ENCODE peak calls at places on chromosomes 1 and 21, in nine cellular contexts. P, S, Z, U, A, E, D, R and F are unnamed samples.

GRCh38 chr1:6485140-6485936 is 6.1 kb downstream of the PLEKHG5 start:
- DNase-seq in P (no peak), S (no peak), Z (no peak), U (peak; percentile 29), A (no peak), E (no peak), D (no peak), R (peak; percentile 67), F (no peak)

GRCh38 chr1:64150729-64151128 is 52.7 kb upstream of the UBE2U start:
- DNase-seq in P (no peak), S (no peak), Z (no peak), U (no peak), A (no peak), E (no peak), D (no peak), R (no peak), F (no peak)

GRCh38 chr21:26659181-26659580 is 86.1 kb upstream of the CYYR1 start:
- DNase-seq in P (no peak), S (no peak), Z (no peak), U (no peak), A (no peak), E (no peak), D (no peak), R (no peak), F (no peak)

GRCh38 chr1:197521118-197521739 is 253.2 kb downstream of the CRB1 start:
- DNase-seq in P (peak; percentile 3), S (peak; percentile 35), Z (no peak), U (peak; percentile 52), A (no peak), E (no peak), D (no peak), R (peak; percentile 51), F (no peak)

GRCh38 chr1:41855713-41856112 is 63.0 kb downstream of the HIVEP3 start:
- DNase-seq in P (no peak), S (no peak), Z (no peak), U (no peak), A (no peak), E (no peak), D (no peak), R (no peak), F (no peak)

GRCh38 chr1:230120949-230121381 is 53.9 kb downstream of the GALNT2 start:
- DNase-seq in P (no peak), S (peak; percentile 80), Z (no peak), U (no peak), A (no peak), E (no peak), D (no peak), R (peak; percentile 50), F (no peak)

GRCh38 chr1:113692342-113692741 is 66.9 kb downstream of the PHTF1 start:
- DNase-seq in P (no peak), S (no peak), Z (no peak), U (no peak), A (no peak), E (no peak), D (no peak), R (no peak), F (no peak)

GRCh38 chr1:176987016-176987415 is 177.5 kb downstream of the ASTN1 start:
- DNase-seq in P (no peak), S (no peak), Z (no peak), U (peak; percentile 42), A (no peak), E (no peak), D (no peak), R (no peak), F (no peak)

GRCh38 chr21:44508426-44508710 is 31.6 kb downstream of the KRTAP10-1 start:
- DNase-seq in P (no peak), S (no peak), Z (no peak), U (no peak), A (no peak), E (no peak), D (no peak), R (no peak), F (peak; percentile 6)

GRCh38 chr1:44276901-44277300 is 63.6 kb downstream of the DMAP1 start:
- DNase-seq in P (no peak), S (no peak), Z (no peak), U (peak; percentile 23), A (no peak), E (no peak), D (no peak), R (no peak), F (no peak)

GRCh38 chr1:238485062-238485905 is 594.6 kb upstream of the ZP4 start:
- DNase-seq in P (no peak), S (no peak), Z (no peak), U (peak; percentile 45), A (no peak), E (no peak), D (no peak), R (no peak), F (no peak)

GRCh38 chr1:8439015-8439702 is 121.2 kb downstream of the SLC45A1 start:
- DNase-seq in P (no peak), S (peak; percentile 83), Z (no peak), U (peak; percentile 81), A (peak; percentile 71), E (peak; percentile 34), D (no peak), R (peak; percentile 79), F (peak; percentile 87)

GRCh38 chr1:67685558-67686271 is 714 bp downstream of the GADD45A start:
- DNase-seq in P (peak; percentile 57), S (peak; percentile 29), Z (peak; percentile 39), U (peak; percentile 50), A (peak; percentile 17), E (peak; percentile 36), D (peak; percentile 58), R (peak; percentile 30), F (peak; percentile 60)

GRCh38 chr1:54172614-54173312 is 20.0 kb upstream of the CDCP2 start:
- DNase-seq in P (no peak), S (no peak), Z (no peak), U (peak; percentile 14), A (no peak), E (no peak), D (no peak), R (no peak), F (no peak)

GRCh38 chr1:53878492-53879105 is 11.0 kb downstream of the YIPF1 start:
- DNase-seq in P (no peak), S (peak; percentile 63), Z (no peak), U (peak; percentile 61), A (no peak), E (peak; percentile 25), D (no peak), R (no peak), F (no peak)

GRCh38 chr1:35931424-35932157 is 686 bp downstream of the AGO3 start:
- DNase-seq in P (no peak), S (no peak), Z (no peak), U (peak; percentile 14), A (no peak), E (no peak), D (no peak), R (no peak), F (peak; percentile 57)

GRCh38 chr1:6523566-6523965 is 30.7 kb downstream of the NOL9 start:
- DNase-seq in P (no peak), S (peak; percentile 6), Z (no peak), U (peak; percentile 54), A (no peak), E (no peak), D (no peak), R (peak; percentile 33), F (no peak)

GRCh38 chr1:226111865-226112395 is 49.4 kb downstream of the H3-3A start:
- DNase-seq in P (no peak), S (no peak), Z (no peak), U (no peak), A (no peak), E (no peak), D (no peak), R (no peak), F (no peak)

GRCh38 chr1:222754386-222755139 is 17.6 kb downstream of the FAM177B start:
- DNase-seq in P (no peak), S (no peak), Z (no peak), U (peak; percentile 98), A (no peak), E (no peak), D (no peak), R (no peak), F (peak; percentile 68)

GRCh38 chr1:75567212-75567611 is 43.7 kb downstream of the SLC44A5 start:
- DNase-seq in P (no peak), S (no peak), Z (no peak), U (no peak), A (no peak), E (no peak), D (no peak), R (no peak), F (no peak)

GRCh38 chr1:32468791-32469190 is 3.9 kb downstream of the ZBTB8B start:
- DNase-seq in P (no peak), S (no peak), Z (no peak), U (no peak), A (no peak), E (no peak), D (no peak), R (no peak), F (no peak)

GRCh38 chr1:169348356-169349036 is 19.1 kb downstream of the NME7 start:
- DNase-seq in P (no peak), S (peak; percentile 14), Z (no peak), U (peak; percentile 54), A (peak; percentile 15), E (no peak), D (no peak), R (peak; percentile 29), F (no peak)

GRCh38 chr1:35557118-35557610 is at the start of gene KIAA0319L:
- DNase-seq in P (peak; percentile 81), S (peak; percentile 81), Z (no peak), U (peak; percentile 90), A (peak; percentile 91), E (no peak), D (no peak), R (peak; percentile 68), F (peak; percentile 93)

GRCh38 chr21:45644041-45644906 is 749 bp downstream of the PCBP3 start:
- DNase-seq in P (peak; percentile 37), S (no peak), Z (no peak), U (peak; percentile 13), A (no peak), E (peak; percentile 48), D (no peak), R (no peak), F (peak; percentile 50)